ENCODE peak calls at places on chromosomes 12 and 14, in nine cellular contexts. N is foreskin keratinocyte, S is transverse colon, Q is HCT116, O is sigmoid colon, J is GM23338, E is heart left ventricle, P is GM12878, R is lung. B is an unnamed sample.

GRCh38 chr14:64889352-64889751 is 9.6 kb upstream of the SPTB start:
- DNase-seq in R (no peak), S (no peak), J (no peak), E (no peak), Q (no peak), O (no peak), P (no peak), N (no peak), B (no peak)

GRCh38 chr12:93373847-93374723 is 3.6 kb upstream of the NUDT4 start:
- DNase-seq in J (peak; percentile 45), S (peak; percentile 35), N (no peak), O (no peak), P (no peak), Q (no peak), R (no peak), E (no peak), B (no peak)

GRCh38 chr12:105773501-105773900 is 365.3 kb downstream of the NUAK1 start:
- DNase-seq in O (no peak), J (no peak), Q (no peak), N (no peak), P (no peak), S (no peak), E (no peak), R (no peak), B (no peak)

GRCh38 chr14:97298775-97299174 is 501.6 kb downstream of the VRK1 start:
- DNase-seq in P (no peak), S (no peak), Q (no peak), J (no peak), E (no peak), N (no peak), O (no peak), R (no peak), B (no peak)

GRCh38 chr14:63492391-63492790 is 50.8 kb downstream of the PPP2R5E start:
- DNase-seq in P (no peak), S (no peak), E (no peak), N (peak; percentile 90), R (no peak), J (no peak), Q (no peak), O (no peak), B (peak; percentile 88)

GRCh38 chr12:43406797-43407196 is 145.2 kb downstream of the ADAMTS20 start:
- DNase-seq in J (no peak), P (no peak), N (no peak), S (no peak), E (no peak), Q (no peak), O (no peak), R (no peak), B (no peak)

GRCh38 chr14:71372411-71372838 is 465.2 kb downstream of the PCNX1 start:
- DNase-seq in J (no peak), P (no peak), E (no peak), O (no peak), N (peak; percentile 99), S (no peak), R (no peak), Q (no peak), B (peak; percentile 93)

GRCh38 chr12:114623737-114624136 is 60.2 kb downstream of the TBX3 start:
- DNase-seq in E (no peak), R (no peak), S (no peak), O (no peak), J (no peak), P (no peak), N (no peak), Q (no peak), B (no peak)

GRCh38 chr12:128607606-128608005 is 216.2 kb downstream of the SLC15A4 start:
- DNase-seq in P (no peak), N (no peak), J (no peak), R (no peak), O (no peak), S (no peak), Q (no peak), E (no peak), B (no peak)

GRCh38 chr14:102071283-102071998 is 15.4 kb downstream of the HSP90AA1 start:
- DNase-seq in Q (peak; percentile 94), P (no peak), E (no peak), R (no peak), N (peak; percentile 71), J (no peak), O (no peak), S (no peak), B (no peak)

GRCh38 chr14:64767215-64767964 is 63.2 kb downstream of the PLEKHG3 start:
- DNase-seq in Q (no peak), S (no peak), J (no peak), N (no peak), P (no peak), O (peak; percentile 65), E (no peak), R (no peak), B (no peak)

GRCh38 chr14:94569381-94570001 is 8.2 kb downstream of the SERPINA4 start:
- DNase-seq in N (no peak), Q (no peak), O (no peak), R (no peak), E (no peak), S (no peak), J (no peak), P (no peak), B (no peak)

GRCh38 chr12:12807970-12808702 is 5.0 kb upstream of the DDX47 start:
- DNase-seq in S (peak; percentile 60), E (peak; percentile 82), P (peak; percentile 80), O (peak; percentile 71), Q (no peak), R (no peak), J (no peak), N (no peak), B (no peak)

GRCh38 chr14:88518592-88519512 is 36.0 kb downstream of the PTPN21 start:
- DNase-seq in Q (no peak), E (no peak), S (no peak), J (no peak), P (no peak), O (no peak), N (peak; percentile 51), R (no peak), B (peak; percentile 10)

GRCh38 chr12:130008241-130008640 is 104.4 kb upstream of the TMEM132D start:
- DNase-seq in E (no peak), O (no peak), J (no peak), N (no peak), S (no peak), R (no peak), P (no peak), Q (no peak), B (no peak)

GRCh38 chr12:95848575-95849388 is 10.0 kb upstream of the SNRPF start:
- DNase-seq in E (no peak), P (no peak), R (peak; percentile 46), S (peak; percentile 14), O (no peak), J (peak; percentile 56), Q (no peak), N (no peak), B (peak; percentile 42)

GRCh38 chr14:93925374-93925895 is 1.7 kb upstream of the FAM181A start:
- DNase-seq in E (no peak), P (no peak), R (no peak), N (no peak), O (no peak), J (no peak), Q (no peak), S (no peak), B (no peak)

GRCh38 chr12:90393089-90393488 is 561.9 kb downstream of the CCER1 start:
- DNase-seq in O (no peak), P (no peak), E (no peak), Q (no peak), S (no peak), J (no peak), N (peak; percentile 28), R (no peak), B (no peak)

DNA sequence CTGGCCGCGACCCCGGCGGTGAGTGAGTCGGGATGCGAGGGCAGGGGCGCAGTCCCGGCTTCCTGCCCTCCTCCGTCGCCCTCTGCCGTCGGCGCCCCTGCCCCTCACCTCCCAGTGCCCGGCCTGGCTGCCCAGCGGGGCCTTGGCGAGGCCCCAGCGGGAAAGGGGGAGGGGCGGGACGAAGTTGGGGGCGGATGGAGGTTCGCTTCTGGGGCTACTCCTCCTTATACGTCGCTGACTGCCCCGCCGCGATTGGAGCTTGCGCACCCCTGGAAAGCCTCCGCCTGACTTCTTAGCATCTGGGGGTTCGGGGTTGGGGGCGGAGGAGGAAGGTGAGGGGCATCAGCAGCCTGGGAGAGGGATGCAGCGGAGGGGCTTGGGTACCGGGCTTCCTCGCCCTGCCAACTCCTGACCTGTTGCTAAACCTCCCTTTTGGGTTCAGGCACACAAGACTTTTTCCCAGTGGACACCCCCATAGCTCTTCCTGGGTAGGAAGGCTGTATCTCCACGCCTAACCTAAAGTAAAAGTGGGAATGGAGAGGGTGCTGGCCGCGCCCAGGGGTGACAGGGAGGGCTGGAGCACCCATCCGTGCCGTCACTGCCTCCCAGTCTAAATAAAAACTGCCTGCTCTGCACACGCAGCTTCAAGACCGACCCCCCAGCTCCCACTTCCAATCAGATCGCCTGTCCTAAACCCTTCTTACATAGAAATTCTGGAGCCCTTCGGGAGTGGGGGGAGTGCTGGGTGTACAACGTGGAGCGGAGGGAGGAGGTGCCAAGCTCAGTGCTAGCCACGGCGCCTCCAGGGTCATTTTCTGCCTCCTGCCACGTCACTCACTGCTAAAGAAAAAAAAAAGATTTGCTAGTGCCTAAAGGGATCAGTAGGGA is 585 bp downstream of the TMEM263 start:
- DNase-seq in S (peak; percentile 67), Q (peak; percentile 73), R (peak; percentile 68), J (peak; percentile 89), N (peak; percentile 69), O (peak; percentile 88), P (peak; percentile 15), E (peak; percentile 69), B (peak; percentile 46)
- TF ChIP-seq CTCF in S (no peak), Q (no peak), R (no peak), J (no peak), N (peak; percentile 26), O (no peak), P (no peak), E (peak; percentile 44), B (peak; percentile 20)

GRCh38 chr12:97075583-97076268 is 168.7 kb downstream of the NEDD1 start:
- DNase-seq in S (no peak), R (no peak), J (peak; percentile 19), P (no peak), N (peak; percentile 16), Q (no peak), O (no peak), E (no peak), B (peak; percentile 5)
- H3K27ac ChIP-seq in S (no peak overlapping the region), R (no peak overlapping the region), J (no peak overlapping the region), P (no peak overlapping the region), N (no peak overlapping the region), Q (no peak overlapping the region), O (no peak overlapping the region), E (no peak overlapping the region), B (no peak overlapping the region)

GRCh38 chr12:72444125-72444524 is 172.0 kb downstream of the TRHDE start:
- DNase-seq in R (no peak), S (no peak), J (peak; percentile 36), E (no peak), P (no peak), O (no peak), N (no peak), Q (no peak), B (no peak)
- TF ChIP-seq CTCF in R (no peak), S (no peak), J (no peak), E (no peak), P (no peak), O (no peak), N (no peak), Q (no peak), B (no peak)

DNA sequence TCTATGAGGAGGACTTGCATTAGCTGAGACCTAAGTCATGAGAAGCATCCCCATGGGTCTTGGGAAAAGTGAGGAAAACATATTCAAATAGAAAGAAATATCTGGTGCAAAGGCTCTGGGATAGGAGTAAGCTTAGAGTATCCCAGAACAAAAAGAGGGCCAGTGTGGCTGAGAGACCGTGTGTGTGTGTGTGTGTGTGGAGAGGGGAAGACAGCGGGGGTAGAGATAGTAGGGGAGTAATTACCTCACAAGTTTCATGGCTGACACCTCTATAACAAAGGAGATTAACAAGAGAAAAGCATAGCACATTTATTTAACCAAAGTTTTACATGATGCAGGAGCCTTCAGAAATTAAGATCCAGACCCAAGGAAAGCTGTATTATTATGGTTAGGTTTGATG is 440.5 kb downstream of the RAD51B start:
- DNase-seq in S (no peak), R (no peak), O (no peak), J (peak; percentile 43), P (no peak), Q (no peak), E (no peak), N (no peak), B (no peak)
- H3K27ac ChIP-seq in S (peak overlapping the region; percentile 41), R (no peak overlapping the region), O (peak overlapping the region; percentile 60), J (peak overlapping the region; percentile 96), P (peak overlapping the region; percentile 58), Q (no peak overlapping the region), E (no peak overlapping the region), N (no peak overlapping the region), B (no peak overlapping the region)

B was measured in RWPE1.